ENCODE peak calls at places on chromosomes 7 and 10, in eight cellular contexts. B is cardiac muscle cell, J is foreskin fibroblast, D is endothelial cell, C is GM23338, U is osteocyte, P is body of pancreas, Q is IMR-90. W is an unnamed sample.

GRCh38 chr10:106711313-106711906 is 453.1 kb downstream of the SORCS1 start:
- DNase-seq in B (peak; percentile 61), D (peak; percentile 38), C (peak; percentile 82), Q (no peak), U (no peak), J (peak; percentile 32), P (peak; percentile 59), W (no peak)

GRCh38 chr10:86727992-86728559 is 28.3 kb upstream of the BMPR1A start:
- DNase-seq in U (no peak), C (no peak), P (no peak), Q (no peak), B (no peak), J (no peak), D (no peak), W (no peak)

GRCh38 chr10:14584643-14585042 is 190.1 kb downstream of the FAM107B start:
- DNase-seq in J (no peak), U (no peak), B (no peak), D (no peak), Q (no peak), C (peak; percentile 12), P (no peak), W (no peak)

GRCh38 chr10:24793648-24794379 is 70.1 kb upstream of the ARHGAP21 start:
- DNase-seq in U (no peak), J (peak; percentile 77), P (no peak), Q (peak; percentile 39), D (no peak), C (no peak), B (no peak), W (no peak)

GRCh38 chr10:97534746-97535367 is 36.1 kb downstream of the UBTD1 start:
- DNase-seq in Q (no peak), U (no peak), J (peak; percentile 66), P (no peak), D (peak; percentile 51), C (peak; percentile 84), B (peak; percentile 37), W (no peak)

GRCh38 chr7:140222797-140223196 is 46.0 kb upstream of the KDM7A start:
- DNase-seq in B (no peak), U (no peak), C (no peak), Q (no peak), D (no peak), P (no peak), J (no peak), W (no peak)

GRCh38 chr7:1085266-1085665 is 2.6 kb upstream of the GPER1 start:
- DNase-seq in P (no peak), J (no peak), C (no peak), Q (no peak), D (no peak), U (no peak), B (no peak), W (no peak)

GRCh38 chr10:90642650-90643049 is 215.2 kb downstream of the HTR7 start:
- DNase-seq in U (no peak), B (no peak), D (no peak), P (no peak), J (peak; percentile 7), C (no peak), Q (no peak), W (no peak)

GRCh38 chr7:2006231-2006771 is 226.4 kb downstream of the MAD1L1 start:
- DNase-seq in J (no peak), D (no peak), P (no peak), B (no peak), Q (no peak), U (no peak), C (no peak), W (no peak)

GRCh38 chr7:95737828-95738505 is 34.4 kb upstream of the DYNC1I1 start:
- DNase-seq in Q (no peak), C (no peak), B (no peak), U (no peak), D (no peak), P (no peak), J (no peak), W (no peak)

GRCh38 chr10:43846187-43846680 is 197.6 kb upstream of the ZNF32 start:
- DNase-seq in Q (peak; percentile 57), D (no peak), P (no peak), B (no peak), U (no peak), C (no peak), J (peak; percentile 80), W (no peak)

GRCh38 chr7:94354950-94355349 is 39.7 kb upstream of the COL1A2 start:
- DNase-seq in B (no peak), U (no peak), P (no peak), C (no peak), Q (no peak), J (no peak), D (no peak), W (no peak)

GRCh38 chr10:299512-299911 is 164.3 kb downstream of the ZMYND11 start:
- DNase-seq in C (no peak), J (no peak), U (no peak), P (no peak), B (no peak), Q (no peak), D (no peak), W (no peak)

GRCh38 chr10:14822879-14823755 is 14.7 kb downstream of the CDNF start:
- DNase-seq in C (peak; percentile 72), D (peak; percentile 35), J (peak; percentile 79), B (peak; percentile 44), P (peak; percentile 33), U (no peak), Q (peak; percentile 59), W (peak; percentile 27)

GRCh38 chr7:106178593-106179134 is 66.6 kb upstream of the SYPL1 start:
- DNase-seq in P (no peak), C (no peak), Q (peak; percentile 57), U (no peak), J (peak; percentile 82), D (no peak), B (no peak), W (no peak)

GRCh38 chr7:78296036-78296435 is 497.5 kb downstream of the PHTF2 start:
- DNase-seq in Q (peak; percentile 46), C (no peak), D (no peak), J (peak; percentile 39), U (no peak), B (no peak), P (no peak), W (no peak)

GRCh38 chr7:1593091-1593866 is 23.4 kb upstream of the PSMG3 start:
- DNase-seq in J (no peak), U (no peak), C (no peak), P (no peak), Q (no peak), D (peak; percentile 26), B (no peak), W (no peak)

GRCh38 chr10:33129181-33129928 is 171.3 kb upstream of the ITGB1 start:
- DNase-seq in C (no peak), B (no peak), U (no peak), D (no peak), Q (peak; percentile 95), P (no peak), J (peak; percentile 94), W (peak; percentile 93)

GRCh38 chr10:4434105-4434504 is 391.9 kb upstream of the AKR1E2 start:
- DNase-seq in B (no peak), D (no peak), C (no peak), J (no peak), U (no peak), P (no peak), Q (no peak), W (no peak)

GRCh38 chr10:68329506-68329861 is 2.4 kb upstream of the HNRNPH3 start:
- DNase-seq in Q (no peak), C (no peak), J (no peak), U (no peak), B (no peak), P (no peak), D (no peak), W (no peak)

GRCh38 chr10:74640134-74640533 is 186.3 kb upstream of the KAT6B start:
- DNase-seq in B (no peak), C (peak; percentile 61), D (no peak), U (no peak), J (peak; percentile 46), P (no peak), Q (peak; percentile 9), W (no peak)

GRCh38 chr10:104750306-104750705 is 109.2 kb downstream of the SORCS3 start:
- DNase-seq in B (peak; percentile 46), J (no peak), P (no peak), Q (no peak), D (no peak), C (peak; percentile 27), U (no peak), W (no peak)

DNA sequence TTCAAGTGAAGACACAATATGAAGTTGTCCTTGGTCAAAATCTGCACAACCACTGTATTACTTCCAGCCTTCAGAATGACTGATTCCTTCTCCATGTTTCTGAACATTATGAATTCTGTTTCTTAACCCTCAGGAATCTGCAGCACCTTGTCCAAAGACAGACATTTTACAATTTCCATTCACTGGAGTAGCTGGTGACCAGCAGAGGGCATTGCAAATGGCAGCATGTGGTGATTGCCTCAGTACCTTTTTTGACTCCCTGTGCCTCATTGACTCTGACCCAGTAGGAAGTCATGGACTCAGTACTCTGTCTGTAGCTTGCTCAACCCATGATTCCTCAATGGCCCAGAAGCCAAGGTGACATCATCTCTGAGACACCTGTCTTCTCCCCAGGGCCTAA is 879 bp upstream of the VPS41 start:
- DNase-seq in Q (no peak), J (no peak), C (no peak), D (no peak), U (no peak), P (no peak), B (no peak), W (no peak)
- TF ChIP-seq CTCF in Q (no peak), J (peak; percentile 3), C (peak; percentile 65), D (no peak), U (no peak), P (no peak), B (no peak), W (no peak)

GRCh38 chr10:50937230-50937907 is 51.9 kb upstream of the A1CF start:
- DNase-seq in U (no peak), J (peak; percentile 59), P (no peak), D (peak; percentile 9), B (peak; percentile 55), Q (peak; percentile 61), C (peak; percentile 71), W (no peak)
- TF ChIP-seq CTCF in U (peak; percentile 68), J (peak; percentile 66), P (peak; percentile 49), D (peak; percentile 52), B (peak; percentile 72), Q (peak; percentile 62), C (peak; percentile 63), W (peak; percentile 72)

DNA sequence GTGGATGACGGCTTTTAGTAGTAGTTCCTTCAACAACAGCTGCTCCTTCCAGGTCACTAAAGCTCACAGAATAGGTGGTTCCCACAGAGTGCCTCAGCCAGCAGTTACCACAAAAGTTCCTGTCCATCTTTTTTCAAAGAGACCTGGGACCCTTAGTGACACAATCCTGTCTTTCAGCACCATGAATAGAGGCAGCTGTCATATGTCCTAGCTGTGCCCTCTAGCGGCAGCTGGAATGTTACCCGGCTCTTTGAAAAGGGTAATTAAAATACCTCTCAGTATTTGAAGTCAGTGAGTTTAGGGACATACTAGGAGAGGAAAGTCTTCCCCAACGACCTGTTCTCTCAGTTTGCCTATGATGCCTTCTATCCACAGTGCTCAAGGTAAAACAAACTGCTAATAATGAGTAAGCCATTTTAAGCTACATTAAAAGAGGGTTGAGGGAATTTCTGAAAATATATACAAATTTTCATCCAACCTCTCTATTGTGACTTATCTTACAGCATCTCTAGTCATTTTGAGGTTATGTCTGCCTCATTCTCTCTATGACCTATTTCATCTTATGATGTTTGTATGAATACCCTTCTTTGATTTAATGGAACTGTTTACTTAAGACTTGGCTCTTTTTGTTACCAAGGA is 290.8 kb downstream of the NXPH1 start:
- DNase-seq in J (peak; percentile 1), B (peak; percentile 86), P (peak; percentile 48), C (peak; percentile 91), Q (no peak), U (no peak), D (peak; percentile 57), W (no peak)
- TF ChIP-seq CTCF in J (peak; percentile 6), B (no peak), P (peak; percentile 37), C (peak; percentile 88), Q (no peak), U (peak; percentile 50), D (peak; percentile 74), W (no peak)

GRCh38 chr7:142303650-142304049 is 45.8 kb upstream of the PRSS58 start:
- DNase-seq in J (no peak), U (no peak), B (peak; percentile 58), Q (no peak), D (peak; percentile 48), P (no peak), C (peak; percentile 83), W (no peak)
- TF ChIP-seq CTCF in J (no peak), U (peak; percentile 7), B (no peak), Q (peak; percentile 3), D (peak; percentile 23), P (peak; percentile 27), C (peak; percentile 85), W (no peak)